ENCODE peak calls at places on chromosomes 11 and 22, in five cellular contexts. G is right cardiac atrium; Q is heart left ventricle; T is small intestine; I is CD8-positive, alpha-beta T cell. Z is an unnamed sample. For H3K4me1, the result is how much of the 10 kb centered on the place peaks cover.

GRCh38 chr22:36289406-36289870 is 36.5 kb downstream of the APOL1 start:
- DNase-seq in T (no peak), I (no peak), Q (no peak), G (no peak), Z (no peak)

GRCh38 chr22:50306753-50307749 is at the start of gene PLXNB2:
- DNase-seq in G (peak), I (no peak), T (peak), Q (peak), Z (peak)

GRCh38 chr11:27319065-27319464 is 44.0 kb downstream of the CCDC34 start:
- DNase-seq in I (no peak), T (peak), G (no peak), Q (no peak), Z (no peak)

GRCh38 chr11:109000531-109000930 is 335.7 kb downstream of the DDX10 start:
- DNase-seq in I (no peak), T (no peak), Q (no peak), G (no peak), Z (no peak)

GRCh38 chr22:22894740-22895731 is 7.4 kb downstream of the IGLL5 start:
- DNase-seq in Q (peak), G (no peak), I (no peak), T (no peak), Z (no peak)

GRCh38 chr11:89235121-89235520 is 57.4 kb downstream of the TYR start:
- DNase-seq in G (no peak), Q (no peak), I (no peak), T (no peak), Z (no peak)

GRCh38 chr22:23675502-23676415 is 15.1 kb upstream of the RGL4 start:
- DNase-seq in I (no peak), Q (no peak), G (peak), T (peak), Z (peak)

GRCh38 chr11:82680252-82680651 is 53.4 kb downstream of the FAM181B start:
- DNase-seq in G (no peak), Q (no peak), T (peak), I (no peak), Z (no peak)

GRCh38 chr11:8025816-8026215 is 38.7 kb downstream of the EIF3F start:
- DNase-seq in Q (no peak), I (no peak), T (no peak), G (no peak), Z (no peak)

GRCh38 chr11:70727899-70728620 is 329.7 kb downstream of the CTTN start:
- DNase-seq in T (no peak), G (no peak), Q (no peak), I (no peak), Z (no peak)

GRCh38 chr11:35944503-35945136 is 758 bp downstream of the LDLRAD3 start:
- DNase-seq in G (peak), Q (no peak), I (no peak), T (no peak), Z (no peak)

GRCh38 chr11:65476632-65477270 is 22.1 kb upstream of the MALAT1 start:
- DNase-seq in I (peak), G (no peak), Q (no peak), T (peak), Z (peak)
- H3K4me1 ChIP-seq in I (under half), G (under half), Q (half or more), T (under half), Z (half or more)

GRCh38 chr11:68509105-68509504 is 48.6 kb downstream of the PPP6R3 start:
- DNase-seq in G (no peak), I (no peak), T (no peak), Q (no peak), Z (no peak)
- H3K4me1 ChIP-seq in G (under half), I (under half), T (under half), Q (half or more), Z (under half)

GRCh38 chr11:68457214-68457897 is 3.2 kb upstream of the PPP6R3 start:
- DNase-seq in G (no peak), I (no peak), Q (no peak), T (no peak), Z (no peak)
- H3K4me1 ChIP-seq in G (under half), I (under half), Q (under half), T (under half), Z (under half)

DNA sequence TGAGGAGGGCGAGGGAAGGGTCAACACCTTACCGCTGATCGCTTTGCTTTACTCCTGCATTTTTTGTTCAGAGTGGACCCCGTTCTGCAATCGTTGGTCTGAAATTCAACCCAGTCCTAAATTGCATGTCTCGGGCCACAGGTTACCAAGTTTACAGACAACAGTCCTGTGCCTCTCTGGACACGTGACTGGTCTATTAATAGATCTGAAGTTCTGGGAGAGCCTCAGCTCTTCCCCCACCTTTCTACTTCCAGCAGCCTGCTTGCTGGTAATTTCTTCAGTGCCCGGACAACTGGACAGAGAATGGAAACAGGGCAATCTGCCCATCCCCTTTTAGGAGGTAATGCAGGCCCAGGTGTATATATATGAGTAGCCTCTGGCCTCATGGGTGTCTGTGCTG is 74.2 kb downstream of the STIM1 start:
- DNase-seq in T (no peak), G (no peak), I (no peak), Q (peak), Z (peak)
- H3K4me1 ChIP-seq in T (under half), G (under half), I (under half), Q (under half), Z (under half)

DNA sequence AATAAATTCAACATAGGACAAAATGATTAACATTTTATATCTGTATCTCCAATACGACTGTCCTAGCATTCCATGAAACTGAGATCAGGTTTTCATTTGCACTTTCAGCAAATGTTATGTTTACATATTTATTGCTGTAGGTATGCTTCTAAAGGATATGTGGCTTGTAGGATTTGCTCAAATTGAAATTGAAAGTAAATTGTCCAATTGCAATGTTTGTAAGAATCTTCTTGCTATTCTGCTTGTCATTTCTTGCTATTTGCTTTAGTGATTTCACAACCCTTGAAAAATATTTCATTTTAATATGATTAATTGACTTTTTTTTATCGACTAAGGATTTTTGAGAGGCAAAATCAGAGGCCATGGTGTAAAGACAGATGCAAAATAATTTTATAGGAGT is 904.2 kb upstream of the RAG2 start:
- DNase-seq in G (no peak), Q (no peak), I (no peak), T (peak), Z (no peak)
- H3K4me1 ChIP-seq in G (under half), Q (under half), I (under half), T (under half), Z (under half)

DNA sequence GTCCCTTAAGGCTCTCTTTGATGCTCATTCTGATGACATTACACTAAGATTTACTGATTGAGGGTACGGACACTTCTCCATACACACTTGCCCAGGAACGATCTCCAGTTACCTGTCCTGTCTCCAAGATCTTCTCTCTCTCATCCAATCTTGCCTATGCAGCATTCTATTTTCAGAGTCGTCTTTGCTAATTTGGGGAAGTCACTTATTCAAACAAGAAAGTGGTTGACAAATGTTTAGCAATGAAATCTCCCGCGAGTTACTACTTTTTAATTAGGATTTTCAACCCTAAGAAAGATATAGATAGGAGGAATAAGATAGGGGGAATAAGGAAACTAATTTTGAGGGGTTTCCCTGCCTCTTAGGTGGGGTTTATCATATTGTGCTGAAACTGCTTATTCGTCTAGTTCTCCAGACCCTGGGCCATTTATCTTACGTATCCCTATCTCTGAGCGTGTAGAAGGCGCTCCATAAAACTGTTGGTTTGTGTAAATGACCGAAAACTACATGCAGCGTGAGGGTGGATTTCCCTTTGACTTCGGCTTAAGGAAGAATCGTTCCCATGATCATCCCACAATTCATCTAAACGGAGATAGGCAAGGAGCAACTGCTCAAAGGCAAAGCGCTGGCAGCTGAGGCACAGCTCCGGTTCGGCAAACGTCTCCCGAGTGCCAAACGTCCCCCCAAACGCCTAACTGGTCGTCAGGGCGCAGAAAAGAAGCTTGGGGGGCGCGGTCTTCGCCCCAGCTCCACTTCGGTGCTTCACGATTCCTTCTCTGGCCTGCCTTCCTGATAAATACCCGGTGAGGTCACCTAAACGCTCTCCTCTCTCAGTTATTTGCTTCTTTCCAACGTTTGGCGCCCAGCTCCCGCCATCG is 804 bp downstream of the APIP start:
- DNase-seq in Q (no peak), G (no peak), T (peak), I (no peak), Z (no peak)
- H3K4me1 ChIP-seq in Q (under half), G (under half), T (under half), I (under half), Z (under half)

DNA sequence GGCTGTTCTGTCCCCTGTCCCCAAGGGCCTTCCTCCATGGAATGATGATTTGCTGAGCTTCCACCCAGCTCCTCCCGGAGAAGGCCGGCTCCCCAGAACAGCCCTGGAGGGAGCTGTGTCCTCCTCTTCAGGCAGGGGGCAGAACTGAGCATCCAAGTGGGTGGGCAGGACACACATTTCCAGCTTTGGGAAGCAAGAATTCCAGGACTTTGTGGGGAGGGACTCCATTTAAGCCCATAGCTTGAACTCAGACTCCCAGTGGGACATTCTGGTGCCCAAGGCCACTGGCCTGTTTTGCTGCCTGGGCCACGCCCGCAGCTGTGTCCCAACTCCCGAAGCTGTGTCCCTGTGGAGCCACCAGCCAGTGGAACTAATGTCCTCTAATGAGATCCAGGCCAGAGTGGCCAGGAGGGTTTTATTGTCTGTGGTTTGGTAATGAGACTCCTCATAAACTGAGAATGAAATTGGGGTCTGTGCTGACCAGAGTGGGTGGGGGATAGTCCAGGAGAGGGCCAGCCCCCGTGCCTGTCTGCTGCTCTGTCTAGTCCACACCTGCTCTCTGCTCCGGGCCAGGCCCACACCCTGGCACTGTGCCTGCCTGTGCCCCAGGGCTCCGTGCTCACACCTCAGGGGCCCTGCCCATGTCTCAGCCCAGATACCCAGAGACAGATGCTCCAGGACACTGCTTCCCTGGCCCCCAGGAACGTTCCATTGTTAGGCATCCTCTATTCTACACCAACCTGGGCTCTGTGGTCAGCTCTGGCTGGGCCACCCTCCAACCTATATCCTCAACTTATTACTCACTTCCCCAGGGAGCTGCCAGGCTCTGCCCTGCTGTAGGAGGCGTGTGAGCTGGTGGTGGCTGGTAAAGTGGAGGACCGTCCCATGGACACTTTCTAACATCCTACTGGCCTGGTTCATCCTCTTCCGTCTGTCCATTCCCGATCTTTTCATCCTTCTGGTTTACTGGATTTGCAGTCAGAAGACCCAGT is 7.6 kb downstream of the NECTIN1 start:
- DNase-seq in Q (peak), T (peak), I (no peak), G (no peak), Z (no peak)
- H3K4me1 ChIP-seq in Q (under half), T (under half), I (under half), G (under half), Z (under half)

GRCh38 chr11:12389676-12390075 is 12.3 kb downstream of the PARVA start:
- DNase-seq in I (no peak), Q (no peak), T (no peak), G (no peak), Z (no peak)
- H3K4me1 ChIP-seq in I (under half), Q (under half), T (under half), G (under half), Z (under half)

DNA sequence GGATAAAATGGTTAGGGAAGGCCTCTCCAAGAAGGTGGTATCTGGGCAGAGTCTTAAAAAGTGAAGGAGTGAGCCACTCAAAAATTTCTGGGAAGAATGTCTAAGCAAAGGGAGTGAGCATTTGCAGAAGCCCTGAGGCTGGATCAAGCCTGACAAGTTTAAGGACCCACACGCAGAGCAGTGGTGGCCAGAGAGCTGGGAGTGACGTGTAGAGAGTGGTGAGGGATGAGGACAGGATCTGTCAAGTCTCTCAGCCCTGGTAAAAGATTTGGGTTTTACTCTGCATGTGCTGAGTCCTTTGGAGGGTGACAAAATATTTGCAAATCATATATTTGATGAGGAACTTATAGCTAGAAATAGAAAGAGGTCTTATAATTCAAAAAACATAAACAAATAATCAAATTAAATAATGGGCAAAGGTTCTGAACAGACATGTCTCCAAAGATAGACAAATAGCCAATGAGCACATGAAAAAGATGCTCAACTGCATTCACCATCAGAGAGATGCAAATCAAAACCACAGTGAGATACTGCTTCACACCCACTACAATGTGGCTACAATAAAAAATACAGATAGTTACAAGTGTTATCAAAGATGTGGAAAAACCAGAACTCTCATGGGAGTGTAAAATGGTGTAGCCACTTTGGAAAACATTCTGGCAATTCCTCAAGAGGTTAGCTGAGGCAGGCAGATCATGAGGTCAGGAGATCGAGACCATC is 107.2 kb upstream of the NNMT start:
- DNase-seq in I (no peak), G (no peak), Q (no peak), T (no peak), Z (no peak)
- H3K4me1 ChIP-seq in I (under half), G (under half), Q (under half), T (under half), Z (under half)

GRCh38 chr11:77435972-77436371 is 37.9 kb downstream of the PAK1 start:
- DNase-seq in I (no peak), T (peak), G (no peak), Q (no peak), Z (peak)
- H3K4me1 ChIP-seq in I (under half), T (under half), G (under half), Q (under half), Z (under half)